ENCODE peak calls at places on chromosomes 4 and X, in eight cellular contexts. T is activated naive CD8-positive, alpha-beta T cell treated with anti-CD3 and anti-CD28 coated beads, Interleukin-2, amount 50 U/mL, for 24 hours; Y is GM06990; K is NCI-H2029 treated with DMSO at 0.1 percent for 48 hours; F is activated T-cell treated with anti-CD3 and anti-CD28 coated beads, Interleukin-2, amount 50 U/mL, for 48 hours; H is OCI-LY7; U is hypothalamus; O is natural killer cell. G is an unnamed sample.

GRCh38 chrX:123277821-123278220 is 93.7 kb downstream of the GRIA3 start:
- DNase-seq in T (no peak), U (no peak), O (no peak), K (no peak), H (no peak), Y (no peak), F (no peak), G (no peak)

GRCh38 chr4:177401658-177402273 is 40.5 kb downstream of the AGA start:
- DNase-seq in O (no peak), F (no peak), K (no peak), T (no peak), Y (no peak), U (no peak), H (no peak), G (no peak)

GRCh38 chrX:9597361-9598035 is 132.6 kb downstream of the TBL1X start:
- DNase-seq in K (no peak), U (no peak), H (no peak), O (no peak), Y (no peak), T (no peak), F (no peak), G (no peak)

GRCh38 chr4:189202182-189202868 is 738.3 kb upstream of the FRG1 start:
- DNase-seq in O (no peak), F (peak; percentile 23), K (peak; percentile 68), U (peak; percentile 0), T (peak; percentile 34), Y (peak; percentile 5), H (peak; percentile 35), G (no peak)

GRCh38 chr4:23878912-23879732 is 10.7 kb downstream of the PPARGC1A start:
- DNase-seq in O (no peak), T (no peak), U (no peak), H (no peak), Y (no peak), F (no peak), K (peak; percentile 40), G (no peak)

GRCh38 chr4:101367201-101367600 is 19.9 kb upstream of the PPP3CA start:
- DNase-seq in F (no peak), K (no peak), H (no peak), Y (no peak), U (no peak), T (no peak), O (no peak), G (no peak)

GRCh38 chr4:61336911-61337310 is 136.8 kb downstream of the ADGRL3 start:
- DNase-seq in H (no peak), K (peak; percentile 25), Y (no peak), F (no peak), T (no peak), O (no peak), U (no peak), G (no peak)

GRCh38 chr4:5759236-5760075 is 48.5 kb downstream of the EVC start:
- DNase-seq in T (no peak), Y (no peak), O (no peak), K (no peak), H (no peak), U (no peak), F (no peak), G (no peak)

GRCh38 chr4:166165829-166166420 is 292.9 kb downstream of the TLL1 start:
- DNase-seq in O (no peak), K (peak; percentile 76), F (no peak), U (no peak), T (no peak), H (peak; percentile 68), Y (peak; percentile 35), G (peak; percentile 6)

GRCh38 chrX:73850124-73851013 is 287.4 kb downstream of the CHIC1 start:
- DNase-seq in O (no peak), Y (no peak), U (no peak), K (no peak), H (no peak), T (no peak), F (no peak), G (no peak)